ENCODE peak calls at places on chromosomes 2 and 18, in ten cellular contexts. P is thyroid gland, V is A549, U is WTC11, X is mucosa of descending colon, T is HFF-Myc, B is Calu3, G is fibroblast of lung, I is fibroblast of mammary gland, H is endothelial cell. A is an unnamed sample.

GRCh38 chr2:26697425-26697824 is 4.9 kb downstream of the KCNK3 start:
- DNase-seq in P (no peak), V (no peak), U (no peak), X (no peak), T (no peak), B (no peak), G (no peak), I (no peak), H (no peak), A (no peak)

GRCh38 chr2:42510191-42510929 is 16.6 kb upstream of the KCNG3 start:
- DNase-seq in P (no peak), V (no peak), U (no peak), X (no peak), T (no peak), B (no peak), G (no peak), I (no peak), H (peak), A (no peak)

GRCh38 chr2:40178971-40179370 is 272.9 kb downstream of the SLC8A1 start:
- DNase-seq in P (no peak), V (no peak), U (no peak), X (peak), T (no peak), B (no peak), G (no peak), I (peak), H (no peak), A (no peak)

GRCh38 chr2:15840173-15840572 is 100.2 kb upstream of the MYCN start:
- DNase-seq in P (no peak), V (no peak), U (no peak), X (no peak), T (no peak), B (peak), G (no peak), I (no peak), H (no peak), A (no peak)

GRCh38 chr2:207133493-207133861 is 32.3 kb downstream of the KLF7 start:
- DNase-seq in P (peak), V (no peak), U (no peak), X (no peak), T (no peak), B (no peak), G (no peak), I (no peak), H (no peak), A (no peak)

GRCh38 chr2:172578860-172579512 is 23.1 kb downstream of the PDK1 start:
- DNase-seq in P (no peak), V (no peak), U (no peak), X (no peak), T (no peak), B (no peak), G (no peak), I (no peak), H (no peak), A (no peak)

GRCh38 chr2:14194233-14194632 is 438.3 kb upstream of the LRATD1 start:
- DNase-seq in P (no peak), V (no peak), U (no peak), X (no peak), T (no peak), B (no peak), G (no peak), I (no peak), H (no peak), A (no peak)

GRCh38 chr2:224004105-224004715 is 34.9 kb downstream of the SERPINE2 start:
- DNase-seq in P (no peak), V (no peak), U (no peak), X (no peak), T (no peak), B (no peak), G (peak), I (no peak), H (no peak), A (no peak)

GRCh38 chr2:25878361-25879132 is at the start of gene ASXL2:
- DNase-seq in P (peak), V (peak), U (peak), X (peak), T (peak), B (peak), G (peak), I (peak), H (peak), A (peak)

GRCh38 chr2:99860720-99861375 is 281.5 kb downstream of the AFF3 start:
- DNase-seq in P (no peak), V (no peak), U (no peak), X (no peak), T (no peak), B (no peak), G (no peak), I (peak), H (no peak), A (no peak)

GRCh38 chr2:9141379-9141667 is 65.3 kb upstream of the ASAP2 start:
- DNase-seq in P (no peak), V (no peak), U (no peak), X (no peak), T (no peak), B (no peak), G (no peak), I (no peak), H (no peak), A (no peak)

GRCh38 chr18:35121038-35121437 is 79.8 kb downstream of the MAPRE2 start:
- DNase-seq in P (no peak), V (no peak), U (no peak), X (no peak), T (no peak), B (no peak), G (no peak), I (no peak), H (no peak), A (no peak)

GRCh38 chr2:96897491-96898134 is 27.7 kb upstream of the SEMA4C start:
- DNase-seq in P (no peak), V (no peak), U (no peak), X (no peak), T (no peak), B (no peak), G (no peak), I (peak), H (no peak), A (no peak)

GRCh38 chr2:44620189-44620990 is 258.6 kb downstream of the CAMKMT start:
- DNase-seq in P (no peak), V (peak), U (no peak), X (no peak), T (no peak), B (peak), G (no peak), I (no peak), H (no peak), A (no peak)

GRCh38 chr2:44618378-44619023 is 256.8 kb downstream of the CAMKMT start:
- DNase-seq in P (no peak), V (no peak), U (no peak), X (no peak), T (no peak), B (no peak), G (no peak), I (no peak), H (no peak), A (no peak)

GRCh38 chr2:44628297-44628696 is 266.6 kb downstream of the CAMKMT start:
- DNase-seq in P (no peak), V (no peak), U (no peak), X (no peak), T (no peak), B (no peak), G (no peak), I (no peak), H (no peak), A (no peak)

DNA sequence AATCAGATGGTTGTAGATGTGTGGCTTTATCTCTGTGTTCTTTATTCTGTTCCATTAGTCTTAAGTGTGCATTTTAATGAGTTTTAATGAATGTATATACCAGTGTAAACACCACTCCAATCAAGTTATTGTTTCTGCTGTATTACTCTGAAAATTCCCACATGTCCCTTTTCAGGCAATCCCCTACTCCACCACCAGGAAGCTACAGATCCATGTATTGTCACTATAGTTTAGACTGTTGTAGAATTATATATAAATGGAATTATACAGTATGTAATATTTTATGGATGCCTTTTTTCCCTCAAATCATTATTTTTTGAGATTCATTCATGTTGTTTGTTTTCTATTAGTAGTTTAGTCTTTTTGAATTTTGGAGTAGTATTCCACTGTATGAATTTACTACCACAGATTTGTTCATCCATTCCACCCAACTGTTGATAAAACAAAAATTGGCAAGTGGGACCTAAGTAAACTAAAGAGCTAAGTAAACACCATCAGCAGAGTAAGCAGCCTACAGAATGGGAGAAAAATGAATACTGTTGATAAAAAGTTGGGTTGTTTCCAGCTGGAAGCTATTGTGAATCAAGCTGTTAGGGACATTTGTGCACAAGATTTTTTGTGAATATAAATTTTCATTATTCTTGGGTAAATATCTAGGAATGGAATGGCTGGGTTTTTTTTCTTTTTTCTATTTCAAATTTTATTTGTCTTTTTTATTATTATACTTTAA is 262.0 kb downstream of the CAMKMT start:
- DNase-seq in P (no peak), V (peak), U (no peak), X (no peak), T (no peak), B (no peak), G (no peak), I (no peak), H (no peak), A (no peak)
- TF ChIP-seq CTCF in P (no peak), V (no peak), U (no peak), X (no peak), T (peak), B (no peak), G (no peak), I (peak), H (peak), A (peak)

GRCh38 chr2:131521961-131522781 is 5.5 kb upstream of the CCDC74A start:
- DNase-seq in P (no peak), V (no peak), U (no peak), X (no peak), T (no peak), B (no peak), G (no peak), I (peak), H (no peak), A (peak)
- TF ChIP-seq CTCF in P (no peak), V (no peak), U (no peak), X (no peak), T (no peak), B (no peak), G (no peak), I (no peak), H (no peak), A (no peak)

DNA sequence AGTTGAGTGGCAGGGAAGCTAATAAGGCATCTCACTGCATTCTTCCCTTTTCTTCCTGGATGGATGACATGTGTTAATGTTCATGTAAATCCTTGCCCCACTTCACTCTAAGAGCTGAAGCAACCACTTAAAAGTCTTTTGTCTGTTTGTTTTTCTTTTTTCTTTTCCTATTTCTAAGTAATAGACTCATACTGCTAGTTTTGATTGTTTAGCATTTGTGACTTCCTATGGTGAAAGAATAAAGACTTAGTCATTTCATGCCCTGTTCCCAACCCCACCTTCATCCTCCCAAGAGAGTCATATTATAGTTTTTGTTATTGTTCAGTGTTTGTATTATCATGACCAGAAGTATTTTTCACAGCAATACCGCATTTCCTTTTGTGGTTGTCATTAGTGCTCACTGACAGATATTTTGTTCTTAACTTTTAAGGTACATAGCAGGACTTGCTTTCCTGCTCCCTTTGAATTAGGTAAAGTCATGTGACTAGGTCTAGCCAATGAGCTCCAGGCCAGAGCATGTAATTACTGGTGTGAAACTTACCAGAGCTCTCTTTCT is 18.1 kb upstream of the SPP2 start:
- DNase-seq in P (no peak), V (peak), U (no peak), X (peak), T (peak), B (no peak), G (peak), I (peak), H (no peak), A (no peak)
- TF ChIP-seq CTCF in P (no peak), V (no peak), U (no peak), X (no peak), T (no peak), B (no peak), G (no peak), I (no peak), H (no peak), A (no peak)

DNA sequence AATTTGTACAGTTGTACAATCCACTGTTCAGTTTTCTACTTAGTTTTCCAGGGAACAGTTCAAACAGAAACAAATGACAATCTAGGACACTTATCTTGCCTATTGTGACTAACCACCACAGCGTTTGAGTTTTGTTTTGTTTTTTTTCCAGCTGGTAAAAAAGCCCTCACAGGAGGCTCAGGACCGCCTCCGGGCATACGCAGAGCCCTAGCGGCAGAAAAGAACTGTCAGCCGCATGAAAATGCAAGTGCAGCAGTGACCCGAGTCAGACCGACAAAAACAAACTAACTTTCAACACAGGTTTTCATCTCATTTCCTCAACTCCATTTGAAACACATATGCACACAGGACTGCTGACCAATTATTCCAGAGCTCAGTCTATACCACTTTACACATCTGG is 68.6 kb downstream of the STEAP3 start:
- DNase-seq in P (peak), V (no peak), U (no peak), X (no peak), T (no peak), B (no peak), G (peak), I (no peak), H (no peak), A (no peak)
- TF ChIP-seq CTCF in P (peak), V (no peak), U (no peak), X (no peak), T (no peak), B (no peak), G (peak), I (peak), H (no peak), A (no peak)